ENCODE peak calls at places on chromosomes 5 and 9, in five cellular contexts. One of them, this sample, is unnamed.

GRCh38 chr5:58922392-58923171 is 339.7 kb downstream of the RAB3C start:
- DNase-seq in NCI-H2029 treated with DMSO at 0.1 percent for 48 hours: peak; percentile 50
- DNase-seq in stimulated activated CD4-positive, alpha-beta T cell treated with anti-CD3 and anti-CD28 coated beads, Interleukin-12 subunit alpha, Interleukin-12 subunit beta, amount 100 ng/mL, for 4 hours: no peak
- DNase-seq in foreskin fibroblast: no peak
- DNase-seq in stimulated activated naive B cell treated with anti-CD40 and anti-IgM and Interleukin-4, amounts not matched to agents 10 μg/mL and 1 μg/mL and 100 μg/mL, for 72 hours: no peak
- DNase-seq in this sample: peak; percentile 25

GRCh38 chr5:44862808-44863207 is 54.1 kb downstream of the MRPS30 start:
- DNase-seq in stimulated activated CD4-positive, alpha-beta T cell treated with anti-CD3 and anti-CD28 coated beads, Interleukin-12 subunit alpha, Interleukin-12 subunit beta, amount 100 ng/mL, for 4 hours: no peak
- DNase-seq in NCI-H2029 treated with DMSO at 0.1 percent for 48 hours: no peak
- DNase-seq in stimulated activated naive B cell treated with anti-CD40 and anti-IgM and Interleukin-4, amounts not matched to agents 10 μg/mL and 1 μg/mL and 100 μg/mL, for 72 hours: no peak
- DNase-seq in foreskin fibroblast: no peak
- DNase-seq in this sample: peak; percentile 19

GRCh38 chr9:106648799-106649198 is 214.2 kb upstream of the ZNF462 start:
- DNase-seq in NCI-H2029 treated with DMSO at 0.1 percent for 48 hours: no peak
- DNase-seq in foreskin fibroblast: no peak
- DNase-seq in stimulated activated naive B cell treated with anti-CD40 and anti-IgM and Interleukin-4, amounts not matched to agents 10 μg/mL and 1 μg/mL and 100 μg/mL, for 72 hours: no peak
- DNase-seq in stimulated activated CD4-positive, alpha-beta T cell treated with anti-CD3 and anti-CD28 coated beads, Interleukin-12 subunit alpha, Interleukin-12 subunit beta, amount 100 ng/mL, for 4 hours: no peak
- DNase-seq in this sample: peak; percentile 7

GRCh38 chr5:42021119-42021518 is 96.0 kb downstream of the FBXO4 start:
- DNase-seq in stimulated activated CD4-positive, alpha-beta T cell treated with anti-CD3 and anti-CD28 coated beads, Interleukin-12 subunit alpha, Interleukin-12 subunit beta, amount 100 ng/mL, for 4 hours: no peak
- DNase-seq in NCI-H2029 treated with DMSO at 0.1 percent for 48 hours: no peak
- DNase-seq in foreskin fibroblast: peak; percentile 12
- DNase-seq in stimulated activated naive B cell treated with anti-CD40 and anti-IgM and Interleukin-4, amounts not matched to agents 10 μg/mL and 1 μg/mL and 100 μg/mL, for 72 hours: no peak
- DNase-seq in this sample: peak; percentile 38

GRCh38 chr9:121637441-121638222 is 13.8 kb upstream of the DAB2IP start:
- DNase-seq in foreskin fibroblast: peak; percentile 49
- DNase-seq in stimulated activated naive B cell treated with anti-CD40 and anti-IgM and Interleukin-4, amounts not matched to agents 10 μg/mL and 1 μg/mL and 100 μg/mL, for 72 hours: no peak
- DNase-seq in stimulated activated CD4-positive, alpha-beta T cell treated with anti-CD3 and anti-CD28 coated beads, Interleukin-12 subunit alpha, Interleukin-12 subunit beta, amount 100 ng/mL, for 4 hours: no peak
- DNase-seq in NCI-H2029 treated with DMSO at 0.1 percent for 48 hours: no peak
- DNase-seq in this sample: peak; percentile 77

GRCh38 chr5:175658299-175659145 is 651 bp downstream of the HRH2 start:
- DNase-seq in stimulated activated CD4-positive, alpha-beta T cell treated with anti-CD3 and anti-CD28 coated beads, Interleukin-12 subunit alpha, Interleukin-12 subunit beta, amount 100 ng/mL, for 4 hours: peak; percentile 36
- DNase-seq in NCI-H2029 treated with DMSO at 0.1 percent for 48 hours: no peak
- DNase-seq in stimulated activated naive B cell treated with anti-CD40 and anti-IgM and Interleukin-4, amounts not matched to agents 10 μg/mL and 1 μg/mL and 100 μg/mL, for 72 hours: no peak
- DNase-seq in foreskin fibroblast: no peak
- DNase-seq in this sample: no peak

GRCh38 chr9:112120471-112120925 is 54.6 kb downstream of the SUSD1 start:
- DNase-seq in foreskin fibroblast: no peak
- DNase-seq in stimulated activated CD4-positive, alpha-beta T cell treated with anti-CD3 and anti-CD28 coated beads, Interleukin-12 subunit alpha, Interleukin-12 subunit beta, amount 100 ng/mL, for 4 hours: no peak
- DNase-seq in NCI-H2029 treated with DMSO at 0.1 percent for 48 hours: no peak
- DNase-seq in stimulated activated naive B cell treated with anti-CD40 and anti-IgM and Interleukin-4, amounts not matched to agents 10 μg/mL and 1 μg/mL and 100 μg/mL, for 72 hours: no peak
- DNase-seq in this sample: no peak

GRCh38 chr5:128290152-128290858 is 206.7 kb downstream of the SLC12A2 start:
- DNase-seq in stimulated activated CD4-positive, alpha-beta T cell treated with anti-CD3 and anti-CD28 coated beads, Interleukin-12 subunit alpha, Interleukin-12 subunit beta, amount 100 ng/mL, for 4 hours: no peak
- DNase-seq in stimulated activated naive B cell treated with anti-CD40 and anti-IgM and Interleukin-4, amounts not matched to agents 10 μg/mL and 1 μg/mL and 100 μg/mL, for 72 hours: no peak
- DNase-seq in foreskin fibroblast: no peak
- DNase-seq in NCI-H2029 treated with DMSO at 0.1 percent for 48 hours: no peak
- DNase-seq in this sample: no peak

GRCh38 chr9:72586388-72587160 is 65.2 kb downstream of the TMC1 start:
- DNase-seq in stimulated activated naive B cell treated with anti-CD40 and anti-IgM and Interleukin-4, amounts not matched to agents 10 μg/mL and 1 μg/mL and 100 μg/mL, for 72 hours: no peak
- DNase-seq in stimulated activated CD4-positive, alpha-beta T cell treated with anti-CD3 and anti-CD28 coated beads, Interleukin-12 subunit alpha, Interleukin-12 subunit beta, amount 100 ng/mL, for 4 hours: no peak
- DNase-seq in foreskin fibroblast: peak; percentile 84
- DNase-seq in NCI-H2029 treated with DMSO at 0.1 percent for 48 hours: no peak
- DNase-seq in this sample: peak; percentile 72

GRCh38 chr5:96487859-96488258 is 54.8 kb upstream of the PCSK1 start:
- DNase-seq in stimulated activated CD4-positive, alpha-beta T cell treated with anti-CD3 and anti-CD28 coated beads, Interleukin-12 subunit alpha, Interleukin-12 subunit beta, amount 100 ng/mL, for 4 hours: no peak
- DNase-seq in foreskin fibroblast: no peak
- DNase-seq in NCI-H2029 treated with DMSO at 0.1 percent for 48 hours: no peak
- DNase-seq in stimulated activated naive B cell treated with anti-CD40 and anti-IgM and Interleukin-4, amounts not matched to agents 10 μg/mL and 1 μg/mL and 100 μg/mL, for 72 hours: no peak
- DNase-seq in this sample: no peak

GRCh38 chr5:131430794-131431193 is 166.9 kb downstream of the CDC42SE2 start:
- DNase-seq in foreskin fibroblast: peak; percentile 26
- DNase-seq in stimulated activated CD4-positive, alpha-beta T cell treated with anti-CD3 and anti-CD28 coated beads, Interleukin-12 subunit alpha, Interleukin-12 subunit beta, amount 100 ng/mL, for 4 hours: no peak
- DNase-seq in NCI-H2029 treated with DMSO at 0.1 percent for 48 hours: no peak
- DNase-seq in stimulated activated naive B cell treated with anti-CD40 and anti-IgM and Interleukin-4, amounts not matched to agents 10 μg/mL and 1 μg/mL and 100 μg/mL, for 72 hours: no peak
- DNase-seq in this sample: peak; percentile 7

GRCh38 chr5:143629871-143630658 is 181.9 kb upstream of the HMHB1 start:
- DNase-seq in stimulated activated CD4-positive, alpha-beta T cell treated with anti-CD3 and anti-CD28 coated beads, Interleukin-12 subunit alpha, Interleukin-12 subunit beta, amount 100 ng/mL, for 4 hours: no peak
- DNase-seq in foreskin fibroblast: peak; percentile 52
- DNase-seq in stimulated activated naive B cell treated with anti-CD40 and anti-IgM and Interleukin-4, amounts not matched to agents 10 μg/mL and 1 μg/mL and 100 μg/mL, for 72 hours: no peak
- DNase-seq in NCI-H2029 treated with DMSO at 0.1 percent for 48 hours: no peak
- DNase-seq in this sample: peak; percentile 32

GRCh38 chr5:122874179-122874875 is 28.9 kb downstream of the SNX24 start:
- DNase-seq in stimulated activated naive B cell treated with anti-CD40 and anti-IgM and Interleukin-4, amounts not matched to agents 10 μg/mL and 1 μg/mL and 100 μg/mL, for 72 hours: no peak
- DNase-seq in NCI-H2029 treated with DMSO at 0.1 percent for 48 hours: no peak
- DNase-seq in stimulated activated CD4-positive, alpha-beta T cell treated with anti-CD3 and anti-CD28 coated beads, Interleukin-12 subunit alpha, Interleukin-12 subunit beta, amount 100 ng/mL, for 4 hours: no peak
- DNase-seq in foreskin fibroblast: peak; percentile 25
- DNase-seq in this sample: no peak

GRCh38 chr5:95615164-95615467 is 4.8 kb upstream of the GPR150 start:
- DNase-seq in NCI-H2029 treated with DMSO at 0.1 percent for 48 hours: no peak
- DNase-seq in foreskin fibroblast: no peak
- DNase-seq in stimulated activated naive B cell treated with anti-CD40 and anti-IgM and Interleukin-4, amounts not matched to agents 10 μg/mL and 1 μg/mL and 100 μg/mL, for 72 hours: no peak
- DNase-seq in stimulated activated CD4-positive, alpha-beta T cell treated with anti-CD3 and anti-CD28 coated beads, Interleukin-12 subunit alpha, Interleukin-12 subunit beta, amount 100 ng/mL, for 4 hours: no peak
- DNase-seq in this sample: no peak

GRCh38 chr5:125611541-125611940 is 811.7 kb upstream of the GRAMD2B start:
- DNase-seq in stimulated activated CD4-positive, alpha-beta T cell treated with anti-CD3 and anti-CD28 coated beads, Interleukin-12 subunit alpha, Interleukin-12 subunit beta, amount 100 ng/mL, for 4 hours: no peak
- DNase-seq in NCI-H2029 treated with DMSO at 0.1 percent for 48 hours: no peak
- DNase-seq in stimulated activated naive B cell treated with anti-CD40 and anti-IgM and Interleukin-4, amounts not matched to agents 10 μg/mL and 1 μg/mL and 100 μg/mL, for 72 hours: no peak
- DNase-seq in foreskin fibroblast: no peak
- DNase-seq in this sample: no peak

GRCh38 chr5:175686826-175687225 is 29.0 kb downstream of the HRH2 start:
- DNase-seq in foreskin fibroblast: no peak
- DNase-seq in stimulated activated naive B cell treated with anti-CD40 and anti-IgM and Interleukin-4, amounts not matched to agents 10 μg/mL and 1 μg/mL and 100 μg/mL, for 72 hours: no peak
- DNase-seq in NCI-H2029 treated with DMSO at 0.1 percent for 48 hours: no peak
- DNase-seq in stimulated activated CD4-positive, alpha-beta T cell treated with anti-CD3 and anti-CD28 coated beads, Interleukin-12 subunit alpha, Interleukin-12 subunit beta, amount 100 ng/mL, for 4 hours: no peak
- DNase-seq in this sample: no peak

GRCh38 chr5:73901455-73901854 is 275.5 kb downstream of the ARHGEF28 start:
- DNase-seq in NCI-H2029 treated with DMSO at 0.1 percent for 48 hours: no peak
- DNase-seq in stimulated activated CD4-positive, alpha-beta T cell treated with anti-CD3 and anti-CD28 coated beads, Interleukin-12 subunit alpha, Interleukin-12 subunit beta, amount 100 ng/mL, for 4 hours: no peak
- DNase-seq in stimulated activated naive B cell treated with anti-CD40 and anti-IgM and Interleukin-4, amounts not matched to agents 10 μg/mL and 1 μg/mL and 100 μg/mL, for 72 hours: no peak
- DNase-seq in foreskin fibroblast: no peak
- DNase-seq in this sample: no peak

GRCh38 chr9:30997291-30997690 is 1387.2 kb upstream of the ACO1 start:
- DNase-seq in NCI-H2029 treated with DMSO at 0.1 percent for 48 hours: no peak
- DNase-seq in stimulated activated CD4-positive, alpha-beta T cell treated with anti-CD3 and anti-CD28 coated beads, Interleukin-12 subunit alpha, Interleukin-12 subunit beta, amount 100 ng/mL, for 4 hours: no peak
- DNase-seq in foreskin fibroblast: no peak
- DNase-seq in stimulated activated naive B cell treated with anti-CD40 and anti-IgM and Interleukin-4, amounts not matched to agents 10 μg/mL and 1 μg/mL and 100 μg/mL, for 72 hours: no peak
- DNase-seq in this sample: no peak

GRCh38 chr9:137551656-137552534 is at the start of gene MRPL41:
- DNase-seq in NCI-H2029 treated with DMSO at 0.1 percent for 48 hours: peak; percentile 58
- DNase-seq in stimulated activated CD4-positive, alpha-beta T cell treated with anti-CD3 and anti-CD28 coated beads, Interleukin-12 subunit alpha, Interleukin-12 subunit beta, amount 100 ng/mL, for 4 hours: peak; percentile 90
- DNase-seq in foreskin fibroblast: peak; percentile 83
- DNase-seq in stimulated activated naive B cell treated with anti-CD40 and anti-IgM and Interleukin-4, amounts not matched to agents 10 μg/mL and 1 μg/mL and 100 μg/mL, for 72 hours: peak; percentile 75
- DNase-seq in this sample: peak; percentile 99

GRCh38 chr5:122267195-122267594 is 44.8 kb upstream of the SNCAIP start:
- DNase-seq in stimulated activated naive B cell treated with anti-CD40 and anti-IgM and Interleukin-4, amounts not matched to agents 10 μg/mL and 1 μg/mL and 100 μg/mL, for 72 hours: no peak
- DNase-seq in NCI-H2029 treated with DMSO at 0.1 percent for 48 hours: no peak
- DNase-seq in stimulated activated CD4-positive, alpha-beta T cell treated with anti-CD3 and anti-CD28 coated beads, Interleukin-12 subunit alpha, Interleukin-12 subunit beta, amount 100 ng/mL, for 4 hours: no peak
- DNase-seq in foreskin fibroblast: no peak
- DNase-seq in this sample: no peak

GRCh38 chr9:95635986-95636600 is 119.3 kb upstream of the PTCH1 start:
- DNase-seq in stimulated activated naive B cell treated with anti-CD40 and anti-IgM and Interleukin-4, amounts not matched to agents 10 μg/mL and 1 μg/mL and 100 μg/mL, for 72 hours: no peak
- DNase-seq in NCI-H2029 treated with DMSO at 0.1 percent for 48 hours: no peak
- DNase-seq in foreskin fibroblast: no peak
- DNase-seq in stimulated activated CD4-positive, alpha-beta T cell treated with anti-CD3 and anti-CD28 coated beads, Interleukin-12 subunit alpha, Interleukin-12 subunit beta, amount 100 ng/mL, for 4 hours: no peak
- DNase-seq in this sample: no peak

GRCh38 chr5:138177936-138178515 is 404 bp downstream of the BRD8 start:
- DNase-seq in stimulated activated naive B cell treated with anti-CD40 and anti-IgM and Interleukin-4, amounts not matched to agents 10 μg/mL and 1 μg/mL and 100 μg/mL, for 72 hours: no peak
- DNase-seq in foreskin fibroblast: peak; percentile 15
- DNase-seq in stimulated activated CD4-positive, alpha-beta T cell treated with anti-CD3 and anti-CD28 coated beads, Interleukin-12 subunit alpha, Interleukin-12 subunit beta, amount 100 ng/mL, for 4 hours: peak; percentile 7
- DNase-seq in NCI-H2029 treated with DMSO at 0.1 percent for 48 hours: no peak
- DNase-seq in this sample: peak; percentile 66

GRCh38 chr5:147170603-147171002 is 64.2 kb upstream of the STK32A start:
- DNase-seq in NCI-H2029 treated with DMSO at 0.1 percent for 48 hours: no peak
- DNase-seq in stimulated activated naive B cell treated with anti-CD40 and anti-IgM and Interleukin-4, amounts not matched to agents 10 μg/mL and 1 μg/mL and 100 μg/mL, for 72 hours: no peak
- DNase-seq in stimulated activated CD4-positive, alpha-beta T cell treated with anti-CD3 and anti-CD28 coated beads, Interleukin-12 subunit alpha, Interleukin-12 subunit beta, amount 100 ng/mL, for 4 hours: no peak
- DNase-seq in foreskin fibroblast: no peak
- DNase-seq in this sample: no peak

GRCh38 chr5:59661939-59662615 is 231.4 kb downstream of the PDE4D start:
- DNase-seq in stimulated activated CD4-positive, alpha-beta T cell treated with anti-CD3 and anti-CD28 coated beads, Interleukin-12 subunit alpha, Interleukin-12 subunit beta, amount 100 ng/mL, for 4 hours: no peak
- DNase-seq in NCI-H2029 treated with DMSO at 0.1 percent for 48 hours: peak; percentile 35
- DNase-seq in foreskin fibroblast: no peak
- DNase-seq in stimulated activated naive B cell treated with anti-CD40 and anti-IgM and Interleukin-4, amounts not matched to agents 10 μg/mL and 1 μg/mL and 100 μg/mL, for 72 hours: no peak
- DNase-seq in this sample: no peak

GRCh38 chr5:139682016-139682975 is 34.1 kb downstream of the CXXC5 start:
- DNase-seq in NCI-H2029 treated with DMSO at 0.1 percent for 48 hours: no peak
- DNase-seq in foreskin fibroblast: no peak
- DNase-seq in stimulated activated CD4-positive, alpha-beta T cell treated with anti-CD3 and anti-CD28 coated beads, Interleukin-12 subunit alpha, Interleukin-12 subunit beta, amount 100 ng/mL, for 4 hours: no peak
- DNase-seq in stimulated activated naive B cell treated with anti-CD40 and anti-IgM and Interleukin-4, amounts not matched to agents 10 μg/mL and 1 μg/mL and 100 μg/mL, for 72 hours: no peak
- DNase-seq in this sample: no peak

GRCh38 chr9:136604823-136605525 is 57.7 kb upstream of the EGFL7 start:
- DNase-seq in stimulated activated CD4-positive, alpha-beta T cell treated with anti-CD3 and anti-CD28 coated beads, Interleukin-12 subunit alpha, Interleukin-12 subunit beta, amount 100 ng/mL, for 4 hours: no peak
- DNase-seq in foreskin fibroblast: no peak
- DNase-seq in stimulated activated naive B cell treated with anti-CD40 and anti-IgM and Interleukin-4, amounts not matched to agents 10 μg/mL and 1 μg/mL and 100 μg/mL, for 72 hours: no peak
- DNase-seq in NCI-H2029 treated with DMSO at 0.1 percent for 48 hours: no peak
- DNase-seq in this sample: no peak

GRCh38 chr9:136587944-136588662 is 42.3 kb upstream of the NOTCH1 start:
- DNase-seq in NCI-H2029 treated with DMSO at 0.1 percent for 48 hours: no peak
- DNase-seq in stimulated activated CD4-positive, alpha-beta T cell treated with anti-CD3 and anti-CD28 coated beads, Interleukin-12 subunit alpha, Interleukin-12 subunit beta, amount 100 ng/mL, for 4 hours: no peak
- DNase-seq in foreskin fibroblast: no peak
- DNase-seq in stimulated activated naive B cell treated with anti-CD40 and anti-IgM and Interleukin-4, amounts not matched to agents 10 μg/mL and 1 μg/mL and 100 μg/mL, for 72 hours: no peak
- DNase-seq in this sample: no peak

This sample was measured in GM03348.